ENCODE peak calls at places on chromosomes 7 and 10, in seven cellular contexts. E is uterus, M is AG04450, B is HFF-Myc, L is colonic mucosa, T is neural progenitor cell, O is fibroblast of the aortic adventitia. Q is an unnamed sample.

GRCh38 chr10:14186245-14186644 is 144.5 kb downstream of the FRMD4A start:
- DNase-seq in E (no peak), M (no peak), B (no peak), L (no peak), T (peak), O (no peak), Q (no peak)

GRCh38 chr10:68553599-68553998 is 6.5 kb upstream of the TET1 start:
- DNase-seq in E (no peak), M (no peak), B (no peak), L (no peak), T (no peak), O (no peak), Q (no peak)

GRCh38 chr10:53737132-53737531 is 964.5 kb upstream of the MBL2 start:
- DNase-seq in E (no peak), M (no peak), B (no peak), L (no peak), T (no peak), O (no peak), Q (no peak)

GRCh38 chr10:121926669-121927360 is 1.0 kb downstream of the ATE1 start:
- DNase-seq in E (no peak), M (no peak), B (no peak), L (no peak), T (no peak), O (peak), Q (peak)

GRCh38 chr7:70726951-70727378 is 405.0 kb upstream of the GALNT17 start:
- DNase-seq in E (no peak), M (no peak), B (no peak), L (no peak), T (no peak), O (no peak), Q (no peak)

GRCh38 chr10:120607710-120608703 is 151.0 kb downstream of the PLPP4 start:
- DNase-seq in E (no peak), M (no peak), B (no peak), L (no peak), T (no peak), O (no peak), Q (no peak)

GRCh38 chr7:124887247-124887646 is 42.4 kb downstream of the POT1 start:
- DNase-seq in E (no peak), M (no peak), B (no peak), L (no peak), T (no peak), O (no peak), Q (no peak)

GRCh38 chr10:152915-153314 is 17.7 kb downstream of the ZMYND11 start:
- DNase-seq in E (no peak), M (no peak), B (no peak), L (no peak), T (no peak), O (no peak), Q (no peak)

GRCh38 chr7:22799633-22800032 is 23.0 kb downstream of the TOMM7 start:
- DNase-seq in E (no peak), M (no peak), B (no peak), L (no peak), T (no peak), O (peak), Q (no peak)

GRCh38 chr10:126558881-126559280 is 111.6 kb downstream of the C10orf90 start:
- DNase-seq in E (no peak), M (no peak), B (no peak), L (no peak), T (no peak), O (no peak), Q (no peak)

GRCh38 chr10:103416436-103417147 is 20.2 kb downstream of the PDCD11 start:
- DNase-seq in E (peak), M (peak), B (peak), L (peak), T (peak), O (peak), Q (no peak)

GRCh38 chr10:74841265-74841973 is 15.0 kb downstream of the KAT6B start:
- DNase-seq in E (no peak), M (no peak), B (no peak), L (no peak), T (no peak), O (peak), Q (no peak)

GRCh38 chr7:108684629-108685028 is 115.0 kb downstream of the DNAJB9 start:
- DNase-seq in E (no peak), M (no peak), B (no peak), L (no peak), T (no peak), O (no peak), Q (no peak)

GRCh38 chr10:5512881-5513698 is 11.7 kb upstream of the CALML3 start:
- DNase-seq in E (no peak), M (no peak), B (no peak), L (no peak), T (no peak), O (no peak), Q (no peak)

GRCh38 chr7:139914306-139914747 is 85.3 kb downstream of the TBXAS1 start:
- DNase-seq in E (no peak), M (peak), B (no peak), L (no peak), T (no peak), O (peak), Q (no peak)

GRCh38 chr10:13587367-13587766 is 602 bp downstream of the PRPF18 start:
- DNase-seq in E (no peak), M (no peak), B (no peak), L (peak), T (peak), O (no peak), Q (no peak)

GRCh38 chr10:112379635-112380296 is 5.8 kb downstream of the ACSL5 start:
- DNase-seq in E (no peak), M (no peak), B (no peak), L (no peak), T (no peak), O (peak), Q (peak)

GRCh38 chr7:137283147-137283546 is 60.4 kb downstream of the PTN start:
- DNase-seq in E (no peak), M (no peak), B (no peak), L (no peak), T (no peak), O (no peak), Q (no peak)

GRCh38 chr10:127919418-127920191 is 12.7 kb downstream of the PTPRE start:
- DNase-seq in E (no peak), M (no peak), B (peak), L (no peak), T (no peak), O (peak), Q (peak)

GRCh38 chr10:17171131-17171530 is 30.3 kb downstream of the TRDMT1 start:
- DNase-seq in E (no peak), M (no peak), B (no peak), L (no peak), T (peak), O (no peak), Q (no peak)

GRCh38 chr10:78222096-78222790 is 188.6 kb downstream of the RPS24 start:
- DNase-seq in E (no peak), M (no peak), B (no peak), L (no peak), T (no peak), O (no peak), Q (no peak)

GRCh38 chr7:12594122-12594897 is 23.8 kb downstream of the SCIN start:
- DNase-seq in E (no peak), M (no peak), B (no peak), L (no peak), T (no peak), O (no peak), Q (no peak)

GRCh38 chr10:11104772-11105675 is 87.4 kb downstream of the CELF2 start:
- DNase-seq in E (no peak), M (no peak), B (no peak), L (no peak), T (no peak), O (no peak), Q (no peak)

GRCh38 chr7:12757443-12757842 is 70.0 kb downstream of the ARL4A start:
- DNase-seq in E (no peak), M (peak), B (peak), L (no peak), T (no peak), O (peak), Q (no peak)

GRCh38 chr10:71963351-71963755 is 842 bp upstream of the CHST3 start:
- DNase-seq in E (peak), M (no peak), B (no peak), L (no peak), T (no peak), O (peak), Q (no peak)

GRCh38 chr7:66255533-66256100 is 50.5 kb downstream of the TPST1 start:
- DNase-seq in E (no peak), M (no peak), B (no peak), L (no peak), T (no peak), O (peak), Q (no peak)

GRCh38 chr10:86017841-86018734 is 348.5 kb downstream of the GRID1 start:
- DNase-seq in E (no peak), M (no peak), B (no peak), L (no peak), T (no peak), O (no peak), Q (peak)

GRCh38 chr10:43118631-43119415 is 19.4 kb upstream of the CSGALNACT2 start:
- DNase-seq in E (no peak), M (no peak), B (no peak), L (no peak), T (no peak), O (no peak), Q (no peak)

GRCh38 chr10:100209303-100209702 is 20.1 kb downstream of the CHUK start:
- DNase-seq in E (no peak), M (no peak), B (no peak), L (no peak), T (no peak), O (peak), Q (no peak)

GRCh38 chr10:34609287-34609940 is 205.7 kb downstream of the PARD3 start:
- DNase-seq in E (no peak), M (no peak), B (no peak), L (no peak), T (no peak), O (no peak), Q (no peak)
- TF ChIP-seq CTCF in E (no peak), M (no peak), B (no peak), L (no peak), T (no peak), O (no peak), Q (no peak)

DNA sequence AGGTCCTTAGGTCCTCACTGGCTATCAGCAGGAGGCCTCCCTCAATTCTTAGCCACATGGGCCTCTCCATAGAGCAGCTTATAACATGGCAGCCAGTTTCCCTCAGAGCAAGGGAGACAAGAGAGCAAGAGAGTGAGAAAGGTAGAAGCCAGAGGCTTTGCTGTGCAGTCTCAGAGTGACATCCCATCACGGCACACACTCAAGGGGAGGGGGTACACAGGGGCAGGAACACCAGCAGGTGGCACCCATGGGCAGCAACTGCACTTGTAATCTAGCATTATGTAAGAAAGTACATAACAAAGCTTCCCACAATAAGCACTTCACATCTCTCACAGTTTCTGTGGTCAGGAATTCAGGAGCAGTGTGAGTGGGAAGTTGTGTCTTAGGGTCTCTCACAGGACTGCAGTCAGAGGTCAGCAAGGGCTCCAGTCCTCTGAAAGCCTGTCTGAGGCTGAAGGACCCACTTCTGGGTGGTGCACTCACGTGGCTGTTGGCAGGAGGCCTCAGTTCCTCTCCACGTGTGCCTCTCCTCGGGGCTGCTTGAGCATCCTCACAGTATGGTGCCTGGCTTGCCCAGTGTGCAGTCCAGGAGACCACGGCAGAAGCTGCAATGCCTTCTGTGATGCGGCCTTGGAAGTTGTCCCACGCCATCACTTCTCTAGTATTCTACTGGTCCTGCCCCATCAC is 159.4 kb downstream of the OAT start:
- DNase-seq in E (no peak), M (no peak), B (no peak), L (no peak), T (peak), O (no peak), Q (no peak)
- TF ChIP-seq CTCF in E (no peak), M (peak), B (peak), L (no peak), T (peak), O (no peak), Q (peak)

GRCh38 chr7:155217629-155218028 is 80.0 kb upstream of the INSIG1 start:
- DNase-seq in E (no peak), M (no peak), B (no peak), L (no peak), T (no peak), O (no peak), Q (no peak)
- TF ChIP-seq CTCF in E (no peak), M (no peak), B (no peak), L (no peak), T (no peak), O (no peak), Q (no peak)

GRCh38 chr7:83365746-83366145 is 203.1 kb upstream of the PCLO start:
- DNase-seq in E (no peak), M (no peak), B (no peak), L (no peak), T (no peak), O (peak), Q (no peak)
- TF ChIP-seq CTCF in E (no peak), M (peak), B (no peak), L (no peak), T (peak), O (peak), Q (peak)

GRCh38 chr7:82678259-82678658 is 234.7 kb upstream of the CACNA2D1 start:
- DNase-seq in E (no peak), M (no peak), B (no peak), L (no peak), T (no peak), O (no peak), Q (no peak)

GRCh38 chr7:82675396-82675795 is 231.8 kb upstream of the CACNA2D1 start:
- DNase-seq in E (no peak), M (no peak), B (no peak), L (no peak), T (no peak), O (peak), Q (no peak)

GRCh38 chr7:82677493-82677892 is 233.9 kb upstream of the CACNA2D1 start:
- DNase-seq in E (no peak), M (no peak), B (no peak), L (no peak), T (no peak), O (no peak), Q (no peak)

GRCh38 chr7:82678716-82679115 is 235.1 kb upstream of the CACNA2D1 start:
- DNase-seq in E (no peak), M (no peak), B (no peak), L (no peak), T (no peak), O (no peak), Q (no peak)

DNA sequence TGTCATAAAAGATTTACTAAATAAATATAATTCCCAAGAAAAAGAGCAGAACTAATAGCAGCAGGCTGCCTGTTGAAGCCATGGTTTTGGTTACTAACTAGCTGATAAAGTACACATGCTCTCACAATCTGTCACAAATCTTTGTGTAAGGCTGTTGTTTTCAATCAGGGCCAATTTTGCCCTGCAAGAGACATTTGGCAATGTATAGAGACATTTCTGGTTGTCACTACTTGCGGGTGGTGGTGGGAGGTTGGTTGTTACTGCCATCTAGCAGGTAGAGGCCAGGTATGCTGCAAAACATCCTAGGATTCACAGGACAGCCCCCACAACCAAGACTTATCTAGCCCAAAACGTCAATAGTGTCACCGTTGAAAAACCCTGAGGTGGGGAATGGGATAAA is 233.5 kb upstream of the CACNA2D1 start:
- DNase-seq in E (no peak), M (no peak), B (no peak), L (no peak), T (no peak), O (no peak), Q (no peak)
- TF ChIP-seq CTCF in E (no peak), M (no peak), B (no peak), L (no peak), T (peak), O (no peak), Q (no peak)

GRCh38 chr10:119161680-119162079 is 3.8 kb downstream of the SFXN4 start:
- DNase-seq in E (no peak), M (no peak), B (no peak), L (no peak), T (no peak), O (peak), Q (no peak)
- TF ChIP-seq CTCF in E (no peak), M (peak), B (no peak), L (no peak), T (no peak), O (peak), Q (no peak)

GRCh38 chr7:87874066-87874465 is 2.1 kb downstream of the SLC25A40 start:
- DNase-seq in E (no peak), M (no peak), B (no peak), L (no peak), T (no peak), O (no peak), Q (no peak)

GRCh38 chr7:87876040-87876758 is at the start of the genes DBF4 and SLC25A40:
- DNase-seq in E (peak), M (peak), B (peak), L (peak), T (peak), O (peak), Q (peak)

GRCh38 chr7:87877641-87878040 is 1.3 kb downstream of the DBF4 start:
- DNase-seq in E (no peak), M (no peak), B (no peak), L (no peak), T (no peak), O (peak), Q (no peak)

GRCh38 chr7:87876759-87877234 is 504 bp downstream of the DBF4 start:
- DNase-seq in E (peak), M (peak), B (no peak), L (peak), T (peak), O (peak), Q (no peak)

DNA sequence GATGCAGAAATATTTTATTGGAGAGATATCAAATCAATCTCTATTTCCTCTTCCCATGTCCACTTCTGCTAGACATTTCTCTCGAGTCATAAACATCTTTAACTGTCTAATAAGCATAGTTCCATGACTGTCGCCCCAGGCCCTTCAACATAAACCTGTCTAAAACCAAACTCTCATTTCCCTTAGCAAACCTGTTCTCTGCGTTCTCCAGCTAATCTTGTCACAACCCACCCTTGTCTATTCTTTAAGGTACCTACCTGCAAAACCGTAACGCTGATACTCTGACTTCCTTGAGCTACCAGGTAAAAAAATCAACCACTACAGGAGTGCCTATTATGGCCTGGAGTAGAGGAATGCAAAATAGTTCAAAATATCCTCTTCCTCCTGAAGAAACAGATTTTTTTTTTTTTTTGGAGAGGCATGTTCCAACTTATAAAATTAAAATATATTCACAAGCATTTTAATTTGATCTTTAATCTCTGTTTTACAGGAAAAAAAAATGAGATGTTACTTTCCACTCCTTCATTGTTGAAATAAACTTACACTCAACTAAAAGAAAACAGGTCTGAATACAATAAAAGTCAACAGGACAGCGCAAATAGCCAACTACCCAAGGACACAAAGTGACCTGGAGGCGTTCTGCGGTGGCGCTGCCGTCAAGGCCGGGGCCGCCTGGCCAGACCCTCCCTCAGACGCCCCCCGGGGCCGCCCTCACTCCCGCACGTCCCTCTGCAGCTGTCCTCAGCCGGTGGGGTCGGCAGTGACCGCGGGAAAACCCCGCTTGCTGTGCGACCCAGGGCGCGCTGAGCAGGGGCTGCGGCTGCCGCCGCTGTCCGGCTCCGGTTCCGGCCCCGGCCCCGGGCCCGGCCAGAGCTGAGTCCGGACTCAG is 765 bp downstream of the SLC25A40 start:
- DNase-seq in E (no peak), M (no peak), B (no peak), L (peak), T (peak), O (no peak), Q (no peak)
- TF ChIP-seq CTCF in E (no peak), M (no peak), B (no peak), L (no peak), T (peak), O (no peak), Q (no peak)

Q was measured in osteocyte.